ENCODE peak calls at places on chromosomes 6 and 20, in four cellular contexts. C is mesenchymal stem cell, V is H9, N is IMR-90. D is an unnamed sample.

GRCh38 chr20:47740225-47741184 is 44.8 kb downstream of the SULF2 start:
- DNase-seq in N (no peak), C (no peak), V (peak; percentile 47), D (peak; percentile 65)

GRCh38 chr6:18141805-18142590 is 12.9 kb downstream of the TPMT start:
- DNase-seq in N (no peak), V (no peak), C (no peak), D (peak; percentile 81)

GRCh38 chr6:46103437-46103836 is 26.4 kb upstream of the ENPP4 start:
- DNase-seq in V (no peak), N (no peak), C (no peak), D (peak; percentile 28)

GRCh38 chr6:21634582-21634981 is 41.0 kb downstream of the SOX4 start:
- DNase-seq in N (peak; percentile 96), V (no peak), C (peak; percentile 97), D (no peak)

GRCh38 chr6:99130897-99131873 is 183.4 kb upstream of the FBXL4 start:
- DNase-seq in C (no peak), N (no peak), V (no peak), D (peak; percentile 18)

GRCh38 chr20:49785851-49786174 is 26.8 kb upstream of the SLC9A8 start:
- DNase-seq in V (no peak), C (no peak), N (no peak), D (no peak)

GRCh38 chr6:125584468-125584939 is 164.9 kb upstream of the HEY2 start:
- DNase-seq in N (peak; percentile 1), V (peak; percentile 89), C (peak; percentile 77), D (peak; percentile 97)

GRCh38 chr6:11706186-11706585 is 72.4 kb downstream of the ADTRP start:
- DNase-seq in V (no peak), N (no peak), C (no peak), D (no peak)

GRCh38 chr6:38604700-38605099 is 35.0 kb downstream of the BTBD9 start:
- DNase-seq in N (peak; percentile 16), V (no peak), C (peak; percentile 36), D (no peak)

GRCh38 chr6:148332088-148332487 is 10.6 kb upstream of the SASH1 start:
- DNase-seq in N (no peak), V (no peak), C (no peak), D (no peak)

GRCh38 chr20:59783020-59784010 is 150.1 kb downstream of the SYCP2 start:
- DNase-seq in C (no peak), V (peak; percentile 85), N (peak; percentile 15), D (peak; percentile 84)

GRCh38 chr6:158818580-158819212 is 472 bp downstream of the EZR start:
- DNase-seq in V (peak; percentile 69), N (peak; percentile 65), C (peak; percentile 83), D (peak; percentile 84)

GRCh38 chr20:60062431-60063336 is 104.5 kb downstream of the CDH26 start:
- DNase-seq in V (peak; percentile 22), C (peak; percentile 26), N (peak; percentile 69), D (no peak)

GRCh38 chr6:42375007-42375635 is 76.6 kb downstream of the TRERF1 start:
- DNase-seq in V (no peak), N (no peak), C (no peak), D (no peak)

GRCh38 chr6:14682821-14683220 is 563.0 kb upstream of the JARID2 start:
- DNase-seq in C (peak; percentile 73), N (peak; percentile 83), V (no peak), D (peak; percentile 32)

GRCh38 chr6:166251196-166251595 is 57.0 kb downstream of the PRR18 start:
- DNase-seq in V (no peak), N (no peak), C (no peak), D (no peak)

GRCh38 chr6:166253277-166254229 is 54.6 kb downstream of the PRR18 start:
- DNase-seq in N (no peak), V (peak; percentile 46), C (peak; percentile 15), D (peak; percentile 60)

DNA sequence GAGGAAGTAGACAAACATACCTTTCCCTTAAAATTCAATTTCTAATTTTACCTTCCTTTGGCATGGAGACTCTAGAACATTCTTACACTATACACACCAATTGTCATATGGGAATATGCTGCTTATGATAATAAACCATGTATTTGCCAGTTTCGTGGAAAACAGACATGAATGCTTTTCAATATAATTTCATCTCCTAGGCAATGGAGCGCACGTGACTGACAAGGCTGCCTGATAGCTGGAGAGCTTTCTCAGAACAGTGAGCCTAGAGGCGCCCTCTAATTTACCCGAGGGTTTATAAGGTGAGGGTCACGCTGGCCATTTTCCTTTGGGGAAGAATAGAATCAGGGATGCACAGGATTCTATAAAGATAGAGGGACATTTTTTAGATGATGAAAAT is 56.5 kb downstream of the PRR18 start:
- DNase-seq in C (no peak), V (no peak), N (no peak), D (no peak)
- H3K4ac ChIP-seq in C (no peak overlapping the region), V (no peak overlapping the region), N (no peak overlapping the region), D (no peak overlapping the region)

DNA sequence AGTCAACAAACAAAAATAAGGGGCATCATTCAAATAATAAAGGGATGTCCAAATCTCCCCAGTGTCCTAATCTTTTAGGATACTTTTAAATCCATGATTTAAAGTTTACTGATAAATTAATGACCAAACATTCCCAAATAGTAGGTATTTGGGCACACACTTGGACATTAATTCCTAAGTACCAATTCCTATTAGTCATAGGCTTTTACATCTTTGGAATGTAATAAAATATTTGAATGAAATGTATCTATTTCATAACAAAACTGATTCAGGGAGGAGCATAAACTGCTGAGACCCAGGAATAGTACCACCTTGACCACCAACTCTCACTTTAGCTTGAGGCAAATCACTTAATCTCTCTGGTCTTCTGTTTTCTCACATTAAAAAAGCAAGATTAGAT is 44.3 kb downstream of the VGLL2 start:
- DNase-seq in C (no peak), V (no peak), N (no peak), D (no peak)
- H3K4ac ChIP-seq in C (no peak overlapping the region), V (no peak overlapping the region), N (no peak overlapping the region), D (no peak overlapping the region)

GRCh38 chr6:149567846-149568585 is 1.8 kb downstream of the GINM1 start:
- DNase-seq in C (peak; percentile 8), V (no peak), N (no peak), D (no peak)
- H3K4ac ChIP-seq in C (no peak overlapping the region), V (no peak overlapping the region), N (no peak overlapping the region), D (no peak overlapping the region)

GRCh38 chr20:1300083-1300840 is 28.7 kb downstream of the SDCBP2 start:
- DNase-seq in V (no peak), N (no peak), C (no peak), D (no peak)
- H3K4ac ChIP-seq in V (no peak overlapping the region), N (peak overlapping the region; percentile 53), C (no peak overlapping the region), D (no peak overlapping the region)

GRCh38 chr20:19887566-19888268 is 129.4 kb upstream of the NAA20 start:
- DNase-seq in N (no peak), V (no peak), C (no peak), D (no peak)

GRCh38 chr20:19890358-19891117 is 126.6 kb upstream of the NAA20 start:
- DNase-seq in N (no peak), V (no peak), C (no peak), D (no peak)

GRCh38 chr20:19886666-19887288 is 128.7 kb downstream of the RIN2 start:
- DNase-seq in N (peak; percentile 56), V (no peak), C (peak; percentile 65), D (peak; percentile 65)

GRCh38 chr20:19888269-19888669 is 128.9 kb upstream of the NAA20 start:
- DNase-seq in C (peak; percentile 70), V (no peak), N (no peak), D (no peak)

GRCh38 chr20:19889011-19889953 is 127.9 kb upstream of the NAA20 start:
- DNase-seq in V (no peak), C (peak; percentile 79), N (peak; percentile 76), D (no peak)
- H3K4ac ChIP-seq in V (no peak overlapping the region), C (peak overlapping the region; percentile 72), N (peak overlapping the region; percentile 97), D (no peak overlapping the region)

GRCh38 chr6:152094276-152094675 is 286.8 kb downstream of the ESR1 start:
- DNase-seq in C (no peak), V (no peak), N (no peak), D (no peak)

GRCh38 chr6:152096863-152097496 is 289.5 kb downstream of the ESR1 start:
- DNase-seq in N (peak; percentile 94), C (peak; percentile 5), V (no peak), D (no peak)

GRCh38 chr6:152094992-152095592 is 287.6 kb downstream of the ESR1 start:
- DNase-seq in V (peak; percentile 45), N (peak; percentile 100), C (peak; percentile 98), D (peak; percentile 84)

GRCh38 chr6:152099816-152100618 is 292.5 kb downstream of the ESR1 start:
- DNase-seq in N (peak; percentile 28), C (peak; percentile 5), V (no peak), D (peak; percentile 21)

GRCh38 chr6:152098683-152099082 is 291.2 kb downstream of the ESR1 start:
- DNase-seq in N (no peak), C (no peak), V (no peak), D (no peak)
- H3K4ac ChIP-seq in N (no peak overlapping the region), C (no peak overlapping the region), V (no peak overlapping the region), D (no peak overlapping the region)

GRCh38 chr6:166252601-166253000 is 55.6 kb downstream of the PRR18 start:
- DNase-seq in V (no peak), N (no peak), C (no peak), D (no peak)
- H3K4ac ChIP-seq in V (no peak overlapping the region), N (no peak overlapping the region), C (no peak overlapping the region), D (no peak overlapping the region)